ENCODE peak calls at places on chromosome 1, in six cellular contexts. One of them, this sample, is unnamed.

GRCh38 chr1:35111106-35111505 is 31.9 kb downstream of the ZMYM1 start:
- DNase-seq in T-helper 17 cell: no peak
- DNase-seq in LoVo: no peak
- DNase-seq in LHCN-M2: peak
- DNase-seq in A549: peak
- DNase-seq in NCI-H146: no peak
- DNase-seq in this sample: no peak

GRCh38 chr1:2213576-2214505 is 14.3 kb upstream of the SKI start:
- DNase-seq in LHCN-M2: no peak
- DNase-seq in LoVo: no peak
- DNase-seq in T-helper 17 cell: no peak
- DNase-seq in NCI-H146: no peak
- DNase-seq in A549: no peak
- DNase-seq in this sample: no peak

GRCh38 chr1:1129309-1129708 is 13.4 kb upstream of the C1orf159 start:
- DNase-seq in T-helper 17 cell: no peak
- DNase-seq in NCI-H146: no peak
- DNase-seq in A549: no peak
- DNase-seq in LoVo: no peak
- DNase-seq in LHCN-M2: no peak
- DNase-seq in this sample: no peak

GRCh38 chr1:171484760-171485374 is 463 bp upstream of the PRRC2C start:
- DNase-seq in A549: no peak
- DNase-seq in T-helper 17 cell: no peak
- DNase-seq in LHCN-M2: no peak
- DNase-seq in LoVo: no peak
- DNase-seq in NCI-H146: peak
- DNase-seq in this sample: no peak

GRCh38 chr1:245043617-245043952 is 111.2 kb upstream of the KIF26B start:
- DNase-seq in NCI-H146: no peak
- DNase-seq in LoVo: no peak
- DNase-seq in T-helper 17 cell: no peak
- DNase-seq in A549: no peak
- DNase-seq in LHCN-M2: no peak
- DNase-seq in this sample: no peak

GRCh38 chr1:234125283-234125682 is 220.8 kb downstream of the SLC35F3 start:
- DNase-seq in LoVo: peak
- DNase-seq in LHCN-M2: no peak
- DNase-seq in A549: no peak
- DNase-seq in NCI-H146: peak
- DNase-seq in T-helper 17 cell: no peak
- DNase-seq in this sample: no peak

GRCh38 chr1:94551449-94551848 is 9.9 kb upstream of the F3 start:
- DNase-seq in LHCN-M2: no peak
- DNase-seq in NCI-H146: peak
- DNase-seq in A549: no peak
- DNase-seq in T-helper 17 cell: no peak
- DNase-seq in LoVo: no peak
- DNase-seq in this sample: no peak

GRCh38 chr1:246677842-246678241 is 46.4 kb upstream of the SCCPDH start:
- DNase-seq in A549: no peak
- DNase-seq in T-helper 17 cell: no peak
- DNase-seq in LHCN-M2: no peak
- DNase-seq in LoVo: peak
- DNase-seq in NCI-H146: no peak
- DNase-seq in this sample: no peak

GRCh38 chr1:208233546-208233945 is 10.6 kb downstream of the PLXNA2 start:
- DNase-seq in T-helper 17 cell: no peak
- DNase-seq in LHCN-M2: peak
- DNase-seq in A549: no peak
- DNase-seq in NCI-H146: peak
- DNase-seq in LoVo: no peak
- DNase-seq in this sample: no peak

GRCh38 chr1:62962014-62962793 is 178.3 kb downstream of the ATG4C start:
- DNase-seq in A549: no peak
- DNase-seq in LHCN-M2: no peak
- DNase-seq in LoVo: no peak
- DNase-seq in NCI-H146: peak
- DNase-seq in T-helper 17 cell: no peak
- DNase-seq in this sample: no peak

GRCh38 chr1:203600782-203601513 is 25.7 kb upstream of the ATP2B4 start:
- DNase-seq in LoVo: no peak
- DNase-seq in T-helper 17 cell: no peak
- DNase-seq in A549: no peak
- DNase-seq in LHCN-M2: no peak
- DNase-seq in NCI-H146: no peak
- DNase-seq in this sample: no peak

GRCh38 chr1:28775121-28775942 is 36.6 kb upstream of the OPRD1 start:
- DNase-seq in NCI-H146: peak
- DNase-seq in T-helper 17 cell: peak
- DNase-seq in A549: no peak
- DNase-seq in LHCN-M2: peak
- DNase-seq in LoVo: no peak
- DNase-seq in this sample: peak

GRCh38 chr1:57637155-57637554 is 213.3 kb upstream of the DAB1 start:
- DNase-seq in NCI-H146: no peak
- DNase-seq in A549: no peak
- DNase-seq in T-helper 17 cell: no peak
- DNase-seq in LoVo: no peak
- DNase-seq in LHCN-M2: no peak
- DNase-seq in this sample: no peak